ENCODE peak calls at places on chromosomes 13 and 19, in four cellular contexts. One of them, this sample, is unnamed.

GRCh38 chr19:33373701-33374405 is at the start of gene CEBPG:
- DNase-seq in stomach: peak; percentile 55
- DNase-seq in C1 segment of cervical spinal cord: no peak
- DNase-seq in G401: no peak
- DNase-seq in this sample: no peak

GRCh38 chr13:30881191-30881651 is 24.9 kb upstream of the MEDAG start:
- DNase-seq in stomach: no peak
- DNase-seq in C1 segment of cervical spinal cord: no peak
- DNase-seq in G401: no peak
- DNase-seq in this sample: no peak

GRCh38 chr19:5718579-5719273 is 1.2 kb downstream of the LONP1 start:
- DNase-seq in stomach: no peak
- DNase-seq in C1 segment of cervical spinal cord: no peak
- DNase-seq in G401: no peak
- DNase-seq in this sample: no peak

GRCh38 chr13:39952244-39953233 is 297.1 kb downstream of the COG6 start:
- DNase-seq in stomach: no peak
- DNase-seq in C1 segment of cervical spinal cord: no peak
- DNase-seq in G401: no peak
- DNase-seq in this sample: no peak

GRCh38 chr13:101059803-101060202 is 356.5 kb downstream of the NALCN start:
- DNase-seq in stomach: no peak
- DNase-seq in C1 segment of cervical spinal cord: no peak
- DNase-seq in G401: no peak
- DNase-seq in this sample: no peak

GRCh38 chr19:29524912-29525870 is 603 bp upstream of the VSTM2B start:
- DNase-seq in stomach: no peak
- DNase-seq in C1 segment of cervical spinal cord: peak; percentile 61
- DNase-seq in G401: no peak
- DNase-seq in this sample: no peak

GRCh38 chr19:13155472-13156284 is 5.5 kb downstream of the IER2 start:
- DNase-seq in stomach: peak; percentile 86
- DNase-seq in C1 segment of cervical spinal cord: no peak
- DNase-seq in G401: peak; percentile 47
- DNase-seq in this sample: peak; percentile 71

GRCh38 chr19:3687774-3688706 is 12.2 kb downstream of the PIP5K1C start:
- DNase-seq in stomach: peak; percentile 67
- DNase-seq in C1 segment of cervical spinal cord: no peak
- DNase-seq in G401: peak; percentile 83
- DNase-seq in this sample: no peak

GRCh38 chr19:17129377-17129776 is 53.8 kb downstream of the MYO9B start:
- DNase-seq in stomach: no peak
- DNase-seq in C1 segment of cervical spinal cord: no peak
- DNase-seq in G401: no peak
- DNase-seq in this sample: no peak

GRCh38 chr13:110519506-110519905 is 42.0 kb downstream of the RAB20 start:
- DNase-seq in stomach: no peak
- DNase-seq in C1 segment of cervical spinal cord: no peak
- DNase-seq in G401: no peak
- DNase-seq in this sample: no peak

GRCh38 chr13:90015565-90016507 is 1331.7 kb upstream of the MIR17HG start:
- DNase-seq in stomach: no peak
- DNase-seq in C1 segment of cervical spinal cord: no peak
- DNase-seq in G401: no peak
- DNase-seq in this sample: no peak

GRCh38 chr13:27007166-27007565 is 164.4 kb downstream of the USP12 start:
- DNase-seq in stomach: no peak
- DNase-seq in C1 segment of cervical spinal cord: no peak
- DNase-seq in G401: peak; percentile 53
- DNase-seq in this sample: no peak

GRCh38 chr19:2543463-2544442 is 67.8 kb downstream of the GADD45B start:
- DNase-seq in stomach: peak; percentile 91
- DNase-seq in C1 segment of cervical spinal cord: peak; percentile 81
- DNase-seq in G401: peak; percentile 93
- DNase-seq in this sample: peak; percentile 91

GRCh38 chr19:3367572-3368440 is 1.4 kb downstream of the NFIC start:
- DNase-seq in stomach: no peak
- DNase-seq in C1 segment of cervical spinal cord: peak; percentile 46
- DNase-seq in G401: peak; percentile 37
- DNase-seq in this sample: no peak

GRCh38 chr13:44147222-44147621 is 226.4 kb upstream of the SERP2 start:
- DNase-seq in stomach: no peak
- DNase-seq in C1 segment of cervical spinal cord: no peak
- DNase-seq in G401: no peak
- DNase-seq in this sample: no peak

GRCh38 chr19:32188921-32189320 is 156.5 kb upstream of the ZNF507 start:
- DNase-seq in stomach: no peak
- DNase-seq in C1 segment of cervical spinal cord: no peak
- DNase-seq in G401: no peak
- DNase-seq in this sample: no peak

GRCh38 chr13:40974460-40975407 is 44.4 kb downstream of the ELF1 start:
- DNase-seq in stomach: no peak
- DNase-seq in C1 segment of cervical spinal cord: no peak
- DNase-seq in G401: no peak
- DNase-seq in this sample: no peak

GRCh38 chr19:11261431-11261901 is 858 bp downstream of the DOCK6 start:
- DNase-seq in stomach: no peak
- DNase-seq in C1 segment of cervical spinal cord: no peak
- DNase-seq in G401: no peak
- DNase-seq in this sample: no peak

GRCh38 chr19:31641591-31641990 is 292.4 kb upstream of the TSHZ3 start:
- DNase-seq in stomach: no peak
- DNase-seq in C1 segment of cervical spinal cord: no peak
- DNase-seq in G401: no peak
- DNase-seq in this sample: no peak

GRCh38 chr13:109725297-109725696 is 61.1 kb downstream of the IRS2 start:
- DNase-seq in stomach: no peak
- DNase-seq in C1 segment of cervical spinal cord: no peak
- DNase-seq in G401: no peak
- DNase-seq in this sample: no peak

GRCh38 chr13:94196426-94196825 is 283.1 kb downstream of the DCT start:
- DNase-seq in stomach: no peak
- DNase-seq in C1 segment of cervical spinal cord: no peak
- DNase-seq in G401: no peak
- DNase-seq in this sample: no peak

GRCh38 chr19:10920288-10920655 is 8.2 kb downstream of the YIPF2 start:
- DNase-seq in stomach: no peak
- DNase-seq in C1 segment of cervical spinal cord: no peak
- DNase-seq in G401: no peak
- DNase-seq in this sample: no peak

This sample was measured in tibial nerve.